ENCODE peak calls at places on chromosomes 5 and 9, in nine cellular contexts. O, H, X, P, S, T, G, Z and J are unnamed samples.

GRCh38 chr9:135422340-135422944 is 57.1 kb upstream of the PPP1R26 start:
- DNase-seq in G (no peak), Z (no peak), X (no peak), S (no peak), T (no peak), O (no peak), H (no peak), P (no peak), J (peak)

GRCh38 chr5:177445052-177446016 is 1.3 kb upstream of the PRR7 start:
- DNase-seq in T (no peak), P (no peak), H (no peak), G (no peak), X (no peak), O (no peak), S (no peak), Z (no peak), J (no peak)

GRCh38 chr9:36317766-36318165 is 59.5 kb upstream of the GNE start:
- DNase-seq in O (peak), X (no peak), H (no peak), G (peak), Z (no peak), S (peak), T (no peak), P (peak), J (peak)

GRCh38 chr9:5191983-5192382 is 6.5 kb upstream of the INSL6 start:
- DNase-seq in Z (no peak), G (no peak), S (no peak), X (no peak), T (no peak), O (no peak), P (no peak), H (no peak), J (no peak)

GRCh38 chr5:139453683-139454567 is 8.6 kb downstream of the ECSCR start:
- DNase-seq in Z (no peak), S (no peak), T (no peak), G (no peak), X (no peak), P (no peak), H (no peak), O (no peak), J (no peak)

GRCh38 chr9:137878146-137878941 is 762 bp downstream of the CACNA1B start:
- DNase-seq in X (no peak), O (no peak), T (no peak), S (no peak), P (no peak), Z (no peak), G (peak), H (peak), J (no peak)

GRCh38 chr9:131690462-131690861 is 49.4 kb downstream of the RAPGEF1 start:
- DNase-seq in S (no peak), T (no peak), G (no peak), X (no peak), P (no peak), Z (no peak), O (no peak), H (no peak), J (no peak)

GRCh38 chr5:143841446-143841845 is 29.5 kb downstream of the HMHB1 start:
- DNase-seq in X (no peak), S (no peak), O (no peak), T (no peak), P (no peak), G (no peak), H (no peak), Z (no peak), J (no peak)

GRCh38 chr9:108534741-108535140 is 321.0 kb downstream of the ACTL7B start:
- DNase-seq in O (no peak), S (no peak), G (no peak), Z (no peak), X (no peak), T (no peak), H (no peak), P (no peak), J (no peak)

GRCh38 chr9:27198175-27198574 is 89.2 kb downstream of the TEK start:
- DNase-seq in Z (no peak), S (no peak), P (no peak), X (no peak), H (no peak), O (no peak), G (peak), T (no peak), J (no peak)

GRCh38 chr9:89606567-89607311 is 1.9 kb downstream of the GADD45G start:
- DNase-seq in H (no peak), S (peak), X (no peak), P (peak), Z (no peak), T (peak), G (peak), O (peak), J (peak)

GRCh38 chr9:134553061-134553891 is 88.3 kb upstream of the COL5A1 start:
- DNase-seq in X (no peak), H (peak), G (no peak), O (no peak), T (no peak), Z (peak), S (no peak), P (no peak), J (no peak)

GRCh38 chr5:146862641-146863040 is 15.9 kb downstream of the PPP2R2B start:
- DNase-seq in G (no peak), O (no peak), Z (no peak), X (no peak), T (no peak), S (no peak), H (no peak), P (no peak), J (no peak)

GRCh38 chr9:96031366-96031824 is 155.9 kb downstream of the ERCC6L2 start:
- DNase-seq in P (peak), H (peak), O (no peak), X (peak), G (no peak), S (no peak), Z (no peak), T (peak), J (no peak)

GRCh38 chr5:157269165-157269671 is 3.3 kb downstream of the CYFIP2 start:
- DNase-seq in O (no peak), S (no peak), P (no peak), G (peak), X (no peak), Z (no peak), T (no peak), H (no peak), J (no peak)

GRCh38 chr5:52727568-52727967 is 60.1 kb upstream of the ITGA1 start:
- DNase-seq in X (no peak), T (peak), O (no peak), P (peak), Z (peak), H (no peak), S (no peak), G (peak), J (no peak)

GRCh38 chr5:151676719-151677118 is 10.0 kb downstream of the SPARC start:
- DNase-seq in S (no peak), H (no peak), G (no peak), X (no peak), Z (no peak), T (no peak), P (no peak), O (no peak), J (no peak)

DNA sequence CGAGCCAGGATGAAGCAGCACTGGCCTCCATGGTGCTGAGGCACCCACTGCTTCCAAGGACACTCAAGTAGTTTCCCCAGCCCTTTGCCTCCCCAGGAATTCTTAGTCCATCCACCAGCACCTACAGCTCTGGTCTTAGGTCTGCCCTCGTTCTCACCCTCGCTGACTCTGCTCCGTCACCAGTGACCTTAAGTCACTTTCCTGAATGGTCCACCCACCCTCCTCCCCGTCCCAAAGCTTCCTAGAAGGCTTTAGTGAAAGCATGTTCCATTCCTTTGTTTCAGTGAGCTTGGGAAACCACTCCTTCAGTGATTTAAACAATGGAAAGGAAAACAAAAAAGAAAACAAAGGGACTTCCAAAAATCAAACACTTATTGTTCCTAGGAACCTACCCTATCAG is 54.6 kb upstream of the MAP3K1 start:
- DNase-seq in S (no peak), T (no peak), H (no peak), Z (no peak), P (no peak), G (no peak), X (no peak), O (no peak), J (no peak)
- H3K27ac ChIP-seq in S (no peak), T (no peak), H (no peak), Z (no peak), P (no peak), G (no peak), X (no peak), O (no peak), J (no peak)

GRCh38 chr9:87567047-87567446 is 69.4 kb downstream of the DAPK1 start:
- DNase-seq in H (no peak), X (no peak), O (no peak), T (no peak), G (no peak), S (no peak), P (peak), Z (no peak), J (no peak)

GRCh38 chr9:87567566-87567965 is 69.9 kb downstream of the DAPK1 start:
- DNase-seq in G (peak), Z (no peak), S (no peak), X (no peak), O (no peak), H (no peak), P (no peak), T (no peak), J (no peak)

GRCh38 chr9:87570000-87570834 is 72.5 kb downstream of the DAPK1 start:
- DNase-seq in O (no peak), G (no peak), P (no peak), T (no peak), Z (no peak), X (no peak), H (no peak), S (no peak), J (no peak)

GRCh38 chr9:87567988-87568800 is 70.5 kb downstream of the DAPK1 start:
- DNase-seq in G (no peak), O (no peak), P (no peak), S (no peak), X (no peak), H (peak), T (no peak), Z (no peak), J (no peak)

DNA sequence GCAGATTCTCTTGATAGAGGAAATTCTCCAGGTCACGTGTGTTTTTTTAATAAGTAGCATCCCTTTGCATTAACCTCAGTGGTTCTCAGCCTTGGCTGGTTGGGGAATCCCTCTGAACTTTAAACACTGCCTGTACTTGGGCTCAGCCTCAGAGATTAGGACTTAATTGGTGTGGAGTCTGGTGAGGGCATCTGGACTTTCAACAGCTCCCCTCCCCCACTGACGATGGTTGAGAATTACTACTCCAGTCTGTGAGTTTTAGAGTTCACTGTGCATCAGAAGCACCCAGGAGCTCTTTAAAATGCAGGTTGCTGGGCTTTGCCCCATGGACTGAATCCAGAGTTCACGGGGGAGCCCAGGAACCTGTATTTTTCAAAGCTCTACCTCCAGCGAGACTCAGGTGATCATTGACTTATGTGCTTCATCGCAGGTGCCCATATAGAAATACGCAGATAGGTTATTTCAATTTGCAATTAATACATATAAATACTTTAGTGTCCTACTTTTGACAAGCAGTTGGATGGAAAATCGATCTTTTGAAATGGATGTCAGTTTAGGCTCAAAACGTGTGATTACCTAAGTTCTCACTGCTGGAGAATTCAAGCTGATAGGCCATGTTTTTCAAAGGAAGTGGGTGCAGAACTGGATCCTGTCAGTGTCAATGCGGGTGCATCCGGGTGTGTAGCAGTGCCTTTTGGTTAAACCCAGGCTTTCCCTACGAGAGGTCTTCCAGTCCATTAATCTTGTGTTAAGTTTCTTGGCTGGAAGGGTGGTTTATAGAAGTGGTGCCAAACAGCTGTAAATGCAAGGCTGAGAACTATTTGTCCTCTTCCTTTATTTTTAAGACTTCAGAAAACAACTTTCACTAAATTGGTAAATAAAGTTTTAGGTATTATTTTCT is 71.6 kb downstream of the DAPK1 start:
- DNase-seq in O (no peak), Z (no peak), P (no peak), H (no peak), X (no peak), S (no peak), G (peak), T (no peak), J (no peak)
- TF ChIP-seq POLR2AphosphoS5 in O (no peak), Z (peak), P (peak), H (no peak), X (no peak), S (no peak), G (no peak), T (no peak), J (no peak)

DNA sequence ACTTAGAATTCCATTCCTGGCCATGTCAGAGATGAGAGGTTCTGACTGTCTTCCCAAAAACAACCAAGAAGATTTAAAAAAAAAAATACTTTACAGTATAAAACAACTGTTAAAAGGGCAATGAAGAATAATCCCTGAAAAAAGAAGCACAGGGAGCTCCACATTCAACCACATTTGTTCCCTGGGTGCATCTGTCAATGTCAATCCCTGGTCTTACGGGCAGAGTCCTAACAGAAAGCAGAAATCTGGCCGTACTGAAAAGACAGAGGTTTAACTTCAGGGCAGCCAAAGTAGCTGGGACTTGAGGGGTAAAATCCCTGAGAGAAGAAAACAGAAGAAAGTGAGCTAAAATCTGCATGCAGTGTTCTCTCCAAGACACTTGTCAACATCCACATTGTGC is 76.6 kb downstream of the RICTOR start:
- DNase-seq in S (no peak), T (no peak), H (no peak), Z (no peak), P (no peak), X (no peak), G (no peak), O (no peak), J (no peak)
- H3K27ac ChIP-seq in S (no peak), T (no peak), H (no peak), Z (no peak), P (no peak), X (no peak), G (peak), O (no peak), J (no peak)

GRCh38 chr5:479566-480319 is 36.8 kb downstream of the EXOC3 start:
- DNase-seq in H (peak), T (no peak), X (no peak), P (no peak), G (no peak), Z (no peak), S (no peak), O (no peak), J (no peak)

GRCh38 chr5:477871-478270 is 34.9 kb downstream of the EXOC3 start:
- DNase-seq in X (no peak), H (peak), O (no peak), G (no peak), T (no peak), S (no peak), Z (no peak), P (no peak), J (no peak)

GRCh38 chr5:478982-479535 is 36.1 kb downstream of the EXOC3 start:
- DNase-seq in O (no peak), H (peak), X (no peak), S (no peak), P (no peak), G (no peak), Z (no peak), T (no peak), J (no peak)

GRCh38 chr5:477247-477646 is 34.3 kb downstream of the EXOC3 start:
- DNase-seq in S (no peak), X (no peak), H (peak), P (no peak), O (no peak), T (no peak), G (no peak), Z (no peak), J (no peak)

DNA sequence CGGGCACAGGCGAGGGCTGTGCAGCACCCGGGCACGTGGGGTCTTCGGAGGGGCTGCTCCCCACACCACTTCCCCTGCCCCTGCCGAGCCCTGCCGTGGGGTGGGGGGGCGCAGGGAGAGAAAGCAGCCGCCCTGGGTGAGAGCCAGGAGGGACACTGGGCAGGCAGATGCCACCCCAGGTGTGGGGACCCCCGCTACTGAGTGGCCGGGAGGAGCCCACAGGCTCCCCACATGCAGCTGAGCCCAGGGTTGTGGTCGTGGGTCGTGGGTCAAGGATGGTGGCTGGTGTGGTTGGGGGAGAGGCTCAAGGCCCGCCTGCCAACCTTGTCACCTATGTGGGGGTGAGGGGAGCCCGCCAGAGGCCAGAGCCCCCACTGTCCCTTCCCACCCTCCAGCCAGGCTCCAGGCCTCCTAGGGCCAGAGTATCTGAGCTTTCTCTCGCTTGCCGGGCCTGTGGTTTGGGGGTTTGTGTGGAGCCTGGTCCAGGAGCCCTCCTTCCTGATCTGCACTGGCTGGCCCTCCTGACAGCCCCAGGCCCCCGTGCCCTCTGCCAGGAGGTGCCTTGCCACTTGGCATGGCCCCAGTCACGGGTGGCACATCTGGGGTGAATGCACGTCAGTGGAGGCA is 35.5 kb downstream of the EXOC3 start:
- DNase-seq in H (peak), X (no peak), P (no peak), G (no peak), T (no peak), O (no peak), S (no peak), Z (no peak), J (no peak)
- TF ChIP-seq POLR2AphosphoS5 in H (no peak), X (no peak), P (no peak), G (no peak), T (no peak), O (no peak), S (no peak), Z (no peak), J (no peak)

GRCh38 chr9:20538956-20539355 is 83.3 kb downstream of the MLLT3 start:
- DNase-seq in H (no peak), P (no peak), T (no peak), O (no peak), G (no peak), S (no peak), X (no peak), Z (no peak), J (no peak)
- H3K27ac ChIP-seq in H (no peak), P (no peak), T (no peak), O (no peak), G (no peak), S (no peak), X (no peak), Z (no peak), J (no peak)

DNA sequence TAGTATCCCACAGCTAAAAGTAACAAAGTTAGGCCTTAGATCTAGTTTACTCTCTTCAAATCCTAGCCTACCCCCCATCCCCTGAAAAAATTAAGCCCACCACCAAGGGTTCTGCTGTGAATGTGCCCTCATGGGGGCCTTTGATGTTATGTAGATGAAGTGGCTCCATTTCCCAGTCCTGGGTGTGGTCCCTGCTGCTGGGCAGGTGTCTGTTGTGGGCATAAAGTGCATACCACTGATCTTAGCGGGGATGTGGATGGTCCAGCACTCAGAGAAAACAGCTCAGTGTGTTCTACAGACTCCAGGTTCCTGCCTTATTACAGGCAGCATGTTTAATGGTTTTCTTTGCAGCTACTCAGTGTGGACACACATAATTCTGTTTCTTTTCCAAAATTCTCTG is 1.9 kb downstream of the PCBD2 start:
- DNase-seq in Z (no peak), O (no peak), S (no peak), G (no peak), P (no peak), X (no peak), T (no peak), H (no peak), J (no peak)
- TF ChIP-seq POLR2AphosphoS5 in Z (no peak), O (no peak), S (no peak), G (no peak), P (no peak), X (no peak), T (no peak), H (no peak), J (no peak)

GRCh38 chr9:70902705-70903131 is 218.7 kb downstream of the TRPM3 start:
- DNase-seq in H (no peak), Z (no peak), T (no peak), X (no peak), O (no peak), G (no peak), S (no peak), P (no peak), J (no peak)
- H3K27ac ChIP-seq in H (no peak), Z (no peak), T (no peak), X (no peak), O (no peak), G (no peak), S (no peak), P (no peak), J (no peak)